ENCODE peak calls at places on chromosomes 11 and 22, in four cellular contexts. J, Y, H and I are unnamed samples.

GRCh38 chr11:75380245-75380644 is 19.1 kb upstream of the RPS3 start:
- DNase-seq in Y (no peak), H (no peak), J (no peak), I (no peak)

GRCh38 chr11:23406131-23406819 is 546.0 kb upstream of the CCDC179 start:
- DNase-seq in H (peak), J (no peak), Y (no peak), I (no peak)

GRCh38 chr22:44363214-44363979 is 50.6 kb upstream of the SHISAL1 start:
- DNase-seq in J (no peak), H (peak), Y (peak), I (no peak)

GRCh38 chr22:24033731-24034130 is 22.6 kb downstream of the CABIN1 start:
- DNase-seq in J (no peak), Y (no peak), H (no peak), I (no peak)

GRCh38 chr11:892106-892505 is 18.5 kb downstream of the CHID1 start:
- DNase-seq in J (no peak), H (no peak), Y (no peak), I (no peak)

GRCh38 chr11:126348806-126349582 is 6.5 kb upstream of the ST3GAL4 start:
- DNase-seq in J (no peak), H (peak), Y (no peak), I (no peak)

GRCh38 chr11:90243534-90243933 is 20.7 kb upstream of the CHORDC1 start:
- DNase-seq in Y (no peak), J (no peak), H (no peak), I (no peak)

GRCh38 chr11:62423012-62423411 is 4.2 kb downstream of the SCGB1A1 start:
- DNase-seq in J (no peak), Y (no peak), H (no peak), I (no peak)

GRCh38 chr11:61359541-61359940 is 2.1 kb downstream of the CYB561A3 start:
- DNase-seq in H (no peak), Y (no peak), J (no peak), I (no peak)

GRCh38 chr11:46294365-46295309 is 17.2 kb downstream of the CREB3L1 start:
- DNase-seq in J (no peak), Y (no peak), H (no peak), I (no peak)

GRCh38 chr11:62048101-62048500 is 75.7 kb upstream of the INCENP start:
- DNase-seq in Y (no peak), H (no peak), J (no peak), I (no peak)

GRCh38 chr22:39219071-39220050 is 25.4 kb downstream of the PDGFB start:
- DNase-seq in Y (peak), J (no peak), H (no peak), I (no peak)

GRCh38 chr11:129460714-129461113 is 85.1 kb downstream of the BARX2 start:
- DNase-seq in J (no peak), Y (no peak), H (no peak), I (no peak)

GRCh38 chr11:1917523-1918435 is 1.7 kb upstream of the TNNT3 start:
- DNase-seq in J (no peak), Y (no peak), H (peak), I (no peak)

GRCh38 chr11:69215784-69216415 is 60.2 kb downstream of the SMIM38 start:
- DNase-seq in Y (peak), J (peak), H (no peak), I (no peak)

GRCh38 chr11:74452366-74452765 is 15.0 kb downstream of the KCNE3 start:
- DNase-seq in H (no peak), J (no peak), Y (no peak), I (no peak)

GRCh38 chr11:17788084-17788483 is 53.5 kb downstream of the KCNC1 start:
- DNase-seq in H (no peak), J (no peak), Y (no peak), I (no peak)

GRCh38 chr11:124307093-124307492 is 6.7 kb downstream of the OR8D1 start:
- DNase-seq in J (no peak), H (no peak), Y (no peak), I (no peak)

GRCh38 chr11:17412488-17413180 is 24.2 kb upstream of the KCNJ11 start:
- DNase-seq in H (no peak), J (no peak), Y (peak), I (no peak)

GRCh38 chr11:116787436-116787785 is 412 bp downstream of the ZPR1 start:
- DNase-seq in J (no peak), Y (no peak), H (no peak), I (no peak)

GRCh38 chr22:23457586-23457985 is 122.5 kb downstream of the IGLL1 start:
- DNase-seq in H (no peak), J (no peak), Y (no peak), I (no peak)

GRCh38 chr11:129489254-129489653 is 113.6 kb downstream of the BARX2 start:
- DNase-seq in Y (no peak), H (no peak), J (no peak), I (no peak)

GRCh38 chr11:61011950-61012830 is 40.7 kb downstream of the CD6 start:
- DNase-seq in Y (no peak), J (no peak), H (peak), I (no peak)

GRCh38 chr22:45312856-45313255 is 3.1 kb downstream of the FAM118A start:
- DNase-seq in Y (no peak), H (no peak), J (no peak), I (no peak)

GRCh38 chr11:93005239-93005638 is 35.8 kb downstream of the MTNR1B start:
- DNase-seq in Y (no peak), J (no peak), H (no peak), I (no peak)

GRCh38 chr22:28034760-28035401 is 115.8 kb upstream of the PITPNB start:
- DNase-seq in Y (no peak), J (peak), H (peak), I (no peak)

GRCh38 chr11:132125855-132126841 is 755.7 kb downstream of the NTM start:
- DNase-seq in J (no peak), H (peak), Y (no peak), I (no peak)